ENCODE peak calls at places on chromosomes 6 and 20, in ten cellular contexts. U, N, C, T, P, L, Q, W, A and R are unnamed samples.
A peak's percentile ranks its signal among the peaks of the same experiment; 100 is the strongest.

GRCh38 chr20:32507998-32508774 is 76.9 kb downstream of the NOL4L start:
- DNase-seq in U (no peak), W (no peak), N (no peak), L (no peak), A (no peak), C (no peak), Q (peak; percentile 22), T (no peak), P (no peak), R (no peak)

GRCh38 chr20:60306516-60306915 is 348.3 kb downstream of the CDH26 start:
- DNase-seq in T (no peak), C (no peak), U (no peak), A (no peak), N (no peak), L (no peak), W (no peak), P (no peak), Q (no peak), R (no peak)

GRCh38 chr6:104768906-104769305 is 90.8 kb downstream of the HACE1 start:
- DNase-seq in U (no peak), C (no peak), Q (no peak), A (no peak), P (no peak), W (no peak), N (no peak), T (no peak), L (no peak), R (no peak)

GRCh38 chr6:106369739-106370138 is 9.2 kb downstream of the CRYBG1 start:
- DNase-seq in N (no peak), A (no peak), Q (no peak), P (no peak), W (no peak), U (no peak), C (no peak), L (no peak), T (no peak), R (no peak)

GRCh38 chr20:61719691-61720347 is 345.9 kb downstream of the TAF4 start:
- DNase-seq in A (peak; percentile 37), N (no peak), Q (no peak), T (peak; percentile 10), W (no peak), U (no peak), C (peak; percentile 33), L (no peak), P (no peak), R (no peak)

GRCh38 chr6:161443868-161444267 is 170.0 kb upstream of the AGPAT4 start:
- DNase-seq in C (no peak), N (no peak), U (no peak), L (no peak), P (no peak), A (no peak), Q (no peak), W (no peak), T (no peak), R (no peak)

GRCh38 chr6:107246972-107247615 is 131.8 kb upstream of the BEND3 start:
- DNase-seq in T (no peak), N (no peak), A (no peak), Q (no peak), L (no peak), W (no peak), U (peak; percentile 11), P (no peak), C (no peak), R (no peak)

GRCh38 chr6:46730918-46731461 is 4.2 kb downstream of the PLA2G7 start:
- DNase-seq in T (no peak), C (no peak), U (no peak), W (no peak), A (no peak), Q (no peak), P (no peak), N (no peak), L (no peak), R (no peak)

GRCh38 chr20:5528719-5529256 is 212.0 kb upstream of the PROKR2 start:
- DNase-seq in N (peak; percentile 60), W (peak; percentile 59), A (peak; percentile 51), U (peak; percentile 89), Q (peak; percentile 95), C (peak; percentile 67), T (peak; percentile 31), L (peak; percentile 82), P (peak; percentile 85), R (peak; percentile 61)

GRCh38 chr6:26452631-26453030 is 5.1 kb upstream of the BTN2A1 start:
- DNase-seq in Q (no peak), U (no peak), T (no peak), N (no peak), C (no peak), A (no peak), W (no peak), P (no peak), L (no peak), R (no peak)